ENCODE peak calls at places on chromosomes 12 and 14, in eight cellular contexts. A is mesendoderm; F is psoas muscle; I is CD8-positive, alpha-beta memory T cell; U is tibial artery; W is cardiac muscle cell; O is HCT116; T is A673. M is an unnamed sample.
A peak's percentile ranks its signal among the peaks of the same experiment; 100 is the strongest.

GRCh38 chr12:3725267-3726115 is 27.4 kb downstream of the CRACR2A start:
- DNase-seq in A (peak; percentile 44), T (no peak), F (no peak), O (no peak), I (no peak), U (no peak), W (no peak), M (no peak)

GRCh38 chr12:30942936-30943335 is 16.4 kb downstream of the TSPAN11 start:
- DNase-seq in W (no peak), F (no peak), T (no peak), U (no peak), O (no peak), I (no peak), A (no peak), M (no peak)

GRCh38 chr14:103628221-103628683 is 759 bp upstream of the KLC1 start:
- DNase-seq in A (peak; percentile 78), O (peak; percentile 39), I (no peak), F (peak; percentile 91), W (peak; percentile 52), U (peak; percentile 92), T (no peak), M (peak; percentile 89)

GRCh38 chr12:112386726-112387125 is 4.5 kb upstream of the HECTD4 start:
- DNase-seq in T (peak; percentile 36), O (no peak), I (no peak), U (no peak), F (peak; percentile 61), A (no peak), W (no peak), M (no peak)

GRCh38 chr12:45887544-45887943 is 102.8 kb downstream of the SCAF11 start:
- DNase-seq in I (no peak), O (no peak), U (no peak), F (no peak), W (no peak), T (peak; percentile 12), A (peak; percentile 54), M (peak; percentile 4)

GRCh38 chr14:80390911-80391310 is 179.6 kb upstream of the DIO2 start:
- DNase-seq in T (peak; percentile 2), U (no peak), I (no peak), W (no peak), F (no peak), O (no peak), A (peak; percentile 58), M (peak; percentile 12)

GRCh38 chr12:116642683-116643082 is 83.5 kb downstream of the MAP1LC3B2 start:
- DNase-seq in T (no peak), I (no peak), O (no peak), W (no peak), U (no peak), F (no peak), A (no peak), M (no peak)

GRCh38 chr12:6635856-6636521 is at the start of gene LPAR5:
- DNase-seq in I (peak; percentile 32), A (no peak), U (no peak), O (peak; percentile 32), W (no peak), F (peak; percentile 60), T (no peak), M (peak; percentile 73)

GRCh38 chr12:122394626-122395194 is 27.8 kb downstream of the CLIP1 start:
- DNase-seq in W (no peak), U (peak; percentile 64), O (no peak), T (no peak), F (peak; percentile 82), A (no peak), I (no peak), M (no peak)

GRCh38 chr14:38001501-38001900 is 206.2 kb upstream of the SSTR1 start:
- DNase-seq in O (no peak), I (no peak), U (no peak), W (no peak), T (no peak), F (no peak), A (no peak), M (no peak)

GRCh38 chr14:74049886-74050495 is 30.8 kb downstream of the BBOF1 start:
- DNase-seq in A (no peak), I (no peak), T (no peak), U (no peak), O (no peak), F (no peak), W (no peak), M (no peak)

GRCh38 chr14:49957089-49957852 is 64.4 kb downstream of the ARF6 start:
- DNase-seq in O (no peak), W (no peak), A (peak; percentile 26), I (no peak), F (no peak), T (no peak), U (no peak), M (no peak)

GRCh38 chr12:39692258-39692853 is 72.8 kb upstream of the ABCD2 start:
- DNase-seq in U (no peak), O (peak; percentile 0), T (peak; percentile 12), W (no peak), I (no peak), A (no peak), F (no peak), M (no peak)

GRCh38 chr12:47819902-47820630 is at the start of gene HDAC7:
- DNase-seq in O (peak; percentile 24), I (peak; percentile 59), W (peak; percentile 83), U (peak; percentile 93), F (peak; percentile 92), T (peak; percentile 88), A (peak; percentile 95), M (peak; percentile 98)

GRCh38 chr14:67620217-67620789 is 583 bp downstream of the ARG2 start:
- DNase-seq in A (peak; percentile 70), O (no peak), F (no peak), U (no peak), I (no peak), W (peak; percentile 63), T (peak; percentile 35), M (peak; percentile 70)

GRCh38 chr12:64007853-64008252 is 163.4 kb downstream of the SRGAP1 start:
- DNase-seq in O (no peak), I (no peak), F (no peak), T (peak; percentile 69), W (no peak), U (no peak), A (peak; percentile 34), M (no peak)

GRCh38 chr12:1926274-1926673 is 7.8 kb upstream of the CACNA2D4 start:
- DNase-seq in U (peak; percentile 66), O (no peak), I (no peak), W (no peak), A (no peak), F (no peak), T (no peak), M (peak; percentile 4)

GRCh38 chr12:63937381-63938168 is 93.1 kb downstream of the SRGAP1 start:
- DNase-seq in A (no peak), I (no peak), U (no peak), W (no peak), F (no peak), O (no peak), T (no peak), M (no peak)

GRCh38 chr14:56216631-56217379 is 98.6 kb downstream of the PELI2 start:
- DNase-seq in A (no peak), I (no peak), W (peak; percentile 62), T (peak; percentile 59), O (no peak), F (peak; percentile 69), U (no peak), M (no peak)

GRCh38 chr14:44453433-44454171 is 53.5 kb downstream of the FSCB start:
- DNase-seq in F (no peak), W (no peak), A (no peak), I (no peak), O (no peak), T (peak; percentile 42), U (no peak), M (no peak)

GRCh38 chr12:105882404-105882803 is 256.4 kb downstream of the NUAK1 start:
- DNase-seq in T (no peak), F (peak; percentile 71), U (no peak), O (no peak), A (peak; percentile 60), I (no peak), W (no peak), M (no peak)

GRCh38 chr12:91920740-91921139 is 224.9 kb downstream of the BTG1 start:
- DNase-seq in A (no peak), I (no peak), F (no peak), U (no peak), O (no peak), T (no peak), W (no peak), M (no peak)

GRCh38 chr14:104781271-104782077 is 14.1 kb downstream of the AKT1 start:
- DNase-seq in F (no peak), W (no peak), A (no peak), U (no peak), T (no peak), I (no peak), O (no peak), M (no peak)
- H3K36me3 ChIP-seq in F (peaks cover 13% of the 10 kb centered on the region), W (peaks cover 3% of the 10 kb centered on the region), A (no peaks in the 10 kb centered on the region), U (peaks cover 38% of the 10 kb centered on the region), T (peaks cover 3% of the 10 kb centered on the region), I (no peaks in the 10 kb centered on the region), O (peaks cover 3% of the 10 kb centered on the region), M (no peaks in the 10 kb centered on the region)

GRCh38 chr14:90344285-90344684 is 12.5 kb upstream of the NRDE2 start:
- DNase-seq in A (peak; percentile 32), F (no peak), T (peak; percentile 22), U (no peak), O (no peak), I (no peak), W (no peak), M (no peak)
- H3K27me3 ChIP-seq in A (no peaks in the 10 kb centered on the region), F (no peaks in the 10 kb centered on the region), T (no peaks in the 10 kb centered on the region), U (no peaks in the 10 kb centered on the region), O (no peaks in the 10 kb centered on the region), I (no peaks in the 10 kb centered on the region), W (no peaks in the 10 kb centered on the region), M (peaks cover 1% of the 10 kb centered on the region)

DNA sequence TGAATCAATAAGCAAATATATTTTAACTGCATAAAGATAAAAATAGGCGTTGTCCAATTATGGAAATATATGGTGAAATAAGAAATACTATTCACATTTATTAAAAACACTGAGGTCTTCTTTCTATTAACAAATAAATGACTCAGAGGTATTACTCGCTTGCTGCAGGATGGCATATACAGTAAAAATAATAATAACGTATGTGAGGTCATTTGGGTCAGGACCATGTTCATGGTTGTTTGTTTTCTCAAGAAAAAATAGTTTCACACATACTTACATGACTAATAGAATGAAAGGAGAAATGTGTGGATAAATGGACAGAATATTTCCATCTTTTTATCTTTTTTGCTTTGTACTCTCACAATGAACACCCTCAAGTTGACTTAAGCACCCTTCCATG is 46.5 kb upstream of the RTL1 start:
- DNase-seq in F (no peak), T (no peak), A (no peak), O (no peak), W (no peak), U (no peak), I (no peak), M (no peak)
- H3K36me3 ChIP-seq in F (no peaks in the 10 kb centered on the region), T (peaks cover 2% of the 10 kb centered on the region), A (no peaks in the 10 kb centered on the region), O (no peaks in the 10 kb centered on the region), W (no peaks in the 10 kb centered on the region), U (no peaks in the 10 kb centered on the region), I (no peaks in the 10 kb centered on the region), M (no peaks in the 10 kb centered on the region)

GRCh38 chr12:19994970-19995369 is 373.4 kb upstream of the PDE3A start:
- DNase-seq in W (no peak), A (no peak), U (no peak), F (no peak), T (no peak), O (no peak), I (no peak), M (no peak)
- H3K27me3 ChIP-seq in W (no peaks in the 10 kb centered on the region), A (no peaks in the 10 kb centered on the region), U (no peaks in the 10 kb centered on the region), F (no peaks in the 10 kb centered on the region), T (no peaks in the 10 kb centered on the region), O (no peaks in the 10 kb centered on the region), I (no peaks in the 10 kb centered on the region), M (no peaks in the 10 kb centered on the region)

GRCh38 chr14:90019824-90020523 is 41.8 kb upstream of the KCNK13 start:
- DNase-seq in I (no peak), O (no peak), W (no peak), U (no peak), A (no peak), T (peak; percentile 49), F (no peak), M (no peak)
- H3K36me3 ChIP-seq in I (peaks cover 39% of the 10 kb centered on the region), O (peaks cover 8% of the 10 kb centered on the region), W (peaks cover 8% of the 10 kb centered on the region), U (peaks cover 43% of the 10 kb centered on the region), A (peaks cover 5% of the 10 kb centered on the region), T (peaks cover 27% of the 10 kb centered on the region), F (peaks cover 47% of the 10 kb centered on the region), M (peaks cover 26% of the 10 kb centered on the region)